ENCODE peak calls at places on chromosomes 4 and X, in four cellular contexts. T, E, C and W are unnamed samples.

GRCh38 chr4:107712236-107712635 is 7.8 kb downstream of the PAPSS1 start:
- DNase-seq in E (no peak), C (no peak), T (no peak), W (no peak)

GRCh38 chr4:81351653-81352455 is 119.9 kb downstream of the RASGEF1B start:
- DNase-seq in E (peak), T (peak), C (peak), W (peak)

GRCh38 chr4:24519649-24520048 is 64.7 kb downstream of the DHX15 start:
- DNase-seq in E (no peak), C (no peak), T (no peak), W (no peak)

GRCh38 chrX:97132654-97133415 is 249.1 kb downstream of the RPA4 start:
- DNase-seq in T (no peak), C (no peak), E (no peak), W (no peak)

GRCh38 chr4:165151734-165152133 is 39.1 kb upstream of the TMEM192 start:
- DNase-seq in E (no peak), C (no peak), T (no peak), W (no peak)

GRCh38 chr4:166274775-166275174 is 401.7 kb downstream of the TLL1 start:
- DNase-seq in T (no peak), E (no peak), C (no peak), W (no peak)

GRCh38 chrX:16511776-16512400 is 138.1 kb upstream of the S100G start:
- DNase-seq in T (no peak), C (no peak), E (no peak), W (no peak)

GRCh38 chrX:11949291-11949690 is 189.0 kb upstream of the FRMPD4 start:
- DNase-seq in C (no peak), E (no peak), T (no peak), W (no peak)

GRCh38 chr4:15654556-15655222 is 468 bp downstream of the FBXL5 start:
- DNase-seq in E (no peak), T (peak), C (peak), W (peak)